ENCODE peak calls at places on chromosomes 12 and 14, in five cellular contexts. E is A549, Z is breast epithelium, N is esophagus muscularis mucosa, W is fibroblast of the aortic adventitia. S is an unnamed sample.

GRCh38 chr12:19298837-19299605 is 140.3 kb upstream of the AEBP2 start:
- DNase-seq in W (peak), Z (no peak), E (no peak), N (no peak), S (no peak)

GRCh38 chr12:58703911-58704310 is 216.4 kb downstream of the LRIG3 start:
- DNase-seq in N (no peak), E (no peak), W (peak), Z (no peak), S (no peak)

GRCh38 chr14:100578552-100578951 is 8.7 kb downstream of the BEGAIN start:
- DNase-seq in Z (no peak), E (no peak), W (no peak), N (no peak), S (no peak)

GRCh38 chr12:93127107-93127560 is 198.0 kb upstream of the EEA1 start:
- DNase-seq in N (no peak), E (no peak), W (no peak), Z (no peak), S (no peak)

GRCh38 chr12:5626146-5626545 is 194.2 kb downstream of the NTF3 start:
- DNase-seq in N (no peak), W (no peak), E (no peak), Z (no peak), S (no peak)

GRCh38 chr12:88737838-88738472 is 157.7 kb upstream of the KITLG start:
- DNase-seq in E (no peak), N (no peak), W (no peak), Z (no peak), S (no peak)

GRCh38 chr12:125470838-125471775 is 405.9 kb downstream of the AACS start:
- DNase-seq in N (no peak), E (no peak), W (no peak), Z (no peak), S (no peak)

GRCh38 chr12:46150735-46151134 is 118.1 kb downstream of the SLC38A1 start:
- DNase-seq in N (no peak), E (no peak), Z (no peak), W (no peak), S (no peak)

GRCh38 chr12:119556830-119557229 is 36.7 kb upstream of the TMEM233 start:
- DNase-seq in N (no peak), E (no peak), Z (no peak), W (no peak), S (no peak)

GRCh38 chr14:89266754-89267153 is 150.3 kb downstream of the FOXN3 start:
- DNase-seq in Z (no peak), E (no peak), W (no peak), N (no peak), S (no peak)

GRCh38 chr12:54413284-54414190 is 5.5 kb downstream of the ITGA5 start:
- DNase-seq in E (no peak), Z (no peak), W (no peak), N (no peak), S (no peak)

GRCh38 chr12:185197-185955 is 28.6 kb downstream of the SLC6A12 start:
- DNase-seq in N (no peak), Z (no peak), E (no peak), W (no peak), S (no peak)

GRCh38 chr14:97180304-97181200 is 383.4 kb downstream of the VRK1 start:
- DNase-seq in N (peak), Z (no peak), W (no peak), E (peak), S (no peak)

GRCh38 chr12:46891306-46891705 is 65.5 kb upstream of the SLC38A4 start:
- DNase-seq in Z (no peak), N (no peak), W (peak), E (no peak), S (no peak)

GRCh38 chr12:41014643-41015020 is 173.5 kb upstream of the PDZRN4 start:
- DNase-seq in E (peak), N (no peak), Z (no peak), W (peak), S (no peak)

GRCh38 chr12:53999596-54000104 is 311 bp upstream of the HOXC9 start:
- DNase-seq in E (peak), W (peak), Z (peak), N (no peak), S (no peak)

GRCh38 chr14:31292962-31293616 is 85.5 kb upstream of the HECTD1 start:
- DNase-seq in E (no peak), N (no peak), Z (no peak), W (no peak), S (no peak)

GRCh38 chr14:75205586-75205985 is 29.2 kb upstream of the TMED10 start:
- DNase-seq in E (no peak), Z (no peak), W (peak), N (no peak), S (no peak)

GRCh38 chr12:29072631-29073030 is 76.4 kb upstream of the FAR2 start:
- DNase-seq in E (no peak), W (no peak), Z (no peak), N (no peak), S (no peak)

GRCh38 chr12:94429191-94429590 is 30.5 kb downstream of the CEP83 start:
- DNase-seq in N (no peak), Z (no peak), W (no peak), E (no peak), S (no peak)

GRCh38 chr14:75204106-75204505 is 27.7 kb upstream of the TMED10 start:
- DNase-seq in E (no peak), W (peak), Z (no peak), N (no peak), S (no peak)

GRCh38 chr14:94701854-94702370 is 68.0 kb downstream of the GSC start:
- DNase-seq in E (no peak), N (no peak), W (no peak), Z (no peak), S (no peak)

GRCh38 chr12:48390026-48390425 is 39.3 kb upstream of the ZNF641 start:
- DNase-seq in N (no peak), E (no peak), Z (no peak), W (peak), S (no peak)

GRCh38 chr14:22812744-22813143 is 2.5 kb downstream of the SLC7A7 start:
- DNase-seq in N (no peak), Z (no peak), W (no peak), E (no peak), S (no peak)

GRCh38 chr14:73709904-73710469 is 4.2 kb downstream of the PNMA1 start:
- DNase-seq in E (no peak), W (no peak), Z (no peak), N (no peak), S (no peak)

GRCh38 chr14:38243696-38244250 is 12.1 kb downstream of the CLEC14A start:
- DNase-seq in N (no peak), W (no peak), E (no peak), Z (no peak), S (peak)

DNA sequence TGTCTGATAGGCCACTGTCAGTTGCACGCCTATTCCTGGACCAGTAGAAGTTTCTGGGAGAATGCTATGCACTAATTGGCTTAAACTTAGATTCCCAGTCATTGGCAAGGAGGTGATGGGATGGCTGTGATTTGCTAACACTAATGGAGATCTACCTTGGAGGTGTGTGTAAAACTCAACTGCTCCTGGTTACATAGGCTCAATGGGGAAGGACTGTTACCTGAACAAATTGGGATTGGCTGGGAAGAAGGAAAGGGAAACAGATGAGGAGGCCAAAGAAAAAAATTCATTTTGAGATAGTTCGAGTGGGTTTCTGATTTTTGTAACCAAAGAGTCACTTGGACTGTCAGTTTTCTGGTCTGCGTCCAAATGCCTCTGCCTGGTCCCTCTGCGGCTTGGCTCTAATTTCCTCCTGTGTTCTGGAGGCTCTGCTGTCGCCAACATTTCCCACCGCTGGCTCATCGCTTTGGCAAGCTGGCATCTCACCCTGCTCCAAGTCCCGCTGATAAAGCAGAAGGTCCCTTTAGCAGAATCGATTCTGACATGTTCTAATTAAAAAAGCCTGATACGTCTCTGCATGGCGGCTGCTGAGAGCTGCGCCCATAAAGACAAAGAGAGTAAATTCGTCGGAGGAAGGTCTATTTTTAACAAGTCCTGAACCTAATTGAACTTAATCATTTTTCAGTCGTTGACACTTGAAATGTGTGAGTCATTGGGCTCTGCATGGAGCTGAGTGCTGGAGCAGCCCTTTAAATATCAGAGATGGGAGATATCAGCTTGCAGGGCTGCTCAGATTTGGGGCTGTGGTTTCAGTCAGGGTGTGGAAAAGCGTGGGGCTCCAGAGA is 2.0 kb upstream of the CCDC63 start:
- DNase-seq in W (peak), E (no peak), Z (no peak), N (no peak), S (no peak)
- H3K4me3 ChIP-seq in W (no peak), E (no peak), Z (no peak), N (peak), S (no peak)

GRCh38 chr12:84874825-84875139 is 37.8 kb downstream of the SLC6A15 start:
- DNase-seq in Z (no peak), E (no peak), W (no peak), N (no peak), S (no peak)
- TF ChIP-seq CTCF in Z (no peak), E (no peak), W (no peak), N (no peak), S (no peak)

DNA sequence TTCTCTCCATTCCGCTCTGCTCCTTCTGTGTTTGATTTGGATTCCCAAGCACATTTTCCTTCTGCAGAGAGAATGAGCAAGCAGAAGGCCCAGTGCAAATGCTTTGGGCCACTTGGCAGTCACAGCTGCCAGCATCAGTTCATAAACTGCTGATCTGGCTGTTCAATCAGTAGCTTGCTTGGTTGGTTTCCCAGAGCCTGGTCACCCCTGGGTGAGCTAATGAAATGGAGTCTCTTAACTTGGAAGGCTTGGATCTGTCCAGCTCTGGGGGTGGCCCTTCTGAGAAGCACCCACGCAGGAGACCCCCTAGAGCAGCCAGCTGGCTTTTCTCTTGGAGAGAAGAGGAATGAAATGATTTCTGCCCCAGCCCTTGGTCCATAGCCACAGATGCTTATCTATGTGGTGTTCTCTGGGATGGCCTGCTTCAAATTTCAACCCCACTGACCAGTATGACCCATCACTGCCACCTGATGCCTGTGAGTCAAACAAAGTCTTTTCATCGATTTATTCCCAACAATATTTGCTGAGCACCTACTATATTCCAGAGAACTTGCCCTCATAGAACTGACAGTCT is 30.3 kb downstream of the FAIM2 start:
- DNase-seq in N (no peak), E (no peak), Z (no peak), W (peak), S (peak)
- H3K4me3 ChIP-seq in N (no peak), E (no peak), Z (no peak), W (no peak), S (no peak)

DNA sequence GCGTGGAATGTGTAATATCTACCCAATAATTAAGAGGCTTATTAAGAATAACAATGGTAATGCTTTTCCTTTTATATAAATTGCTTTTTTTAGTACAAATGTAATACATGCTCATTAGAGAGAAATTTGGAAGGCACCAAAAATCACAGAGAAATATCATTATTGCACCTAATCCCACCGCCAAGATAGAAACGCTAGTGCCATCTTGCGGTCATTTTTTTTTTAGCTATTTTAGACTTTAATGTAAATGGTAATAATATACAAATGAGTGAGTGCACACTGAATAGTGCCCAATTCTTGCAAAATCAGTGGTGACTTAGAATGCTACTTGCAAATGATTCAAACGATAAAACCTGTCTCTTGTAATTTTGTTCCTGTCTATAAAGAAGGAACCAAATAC is 576.8 kb upstream of the TMEM132C start:
- DNase-seq in W (peak), Z (no peak), N (no peak), E (no peak), S (no peak)
- TF ChIP-seq CTCF in W (no peak), Z (no peak), N (no peak), E (no peak), S (no peak)

DNA sequence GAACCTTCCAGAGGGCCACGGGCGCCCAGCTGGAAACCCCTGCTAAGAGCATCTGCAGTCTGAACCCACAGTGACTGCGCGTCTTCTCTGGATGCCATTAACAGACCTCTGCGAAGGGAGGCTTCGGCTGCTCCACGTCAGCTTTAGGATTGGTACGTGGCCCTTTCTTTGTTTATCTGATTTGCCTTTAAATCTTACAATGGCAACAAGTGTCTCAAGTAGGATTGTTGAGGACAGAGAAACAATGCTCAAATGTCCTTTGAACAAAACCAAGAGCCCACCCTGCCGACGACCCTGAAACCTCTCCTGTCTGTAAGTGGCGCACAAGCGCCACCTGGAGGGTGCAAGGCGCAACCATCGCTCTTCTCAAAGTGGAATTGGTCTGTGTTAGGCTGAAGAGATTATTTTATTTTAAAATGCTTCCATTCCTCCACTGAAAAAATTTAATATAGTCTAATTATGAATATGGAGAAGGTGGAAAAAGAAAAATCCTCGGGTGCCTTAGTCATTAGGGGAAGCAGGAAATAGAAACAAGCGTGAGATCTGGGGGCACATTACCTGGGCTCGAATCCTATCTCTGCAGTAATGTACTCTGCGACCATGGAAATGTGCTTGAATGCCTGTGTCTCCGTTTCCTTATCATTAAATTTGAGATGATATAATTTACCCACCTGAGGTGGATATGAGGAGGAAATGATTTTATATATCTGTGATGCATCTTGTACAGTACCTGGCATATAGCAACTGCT is 82.6 kb upstream of the PTPRB start:
- DNase-seq in N (no peak), E (no peak), W (peak), Z (no peak), S (no peak)
- H3K4me3 ChIP-seq in N (peak), E (no peak), W (peak), Z (peak), S (no peak)